ENCODE peak calls at places on chromosomes 4 and X, in nine cellular contexts. One of them, this sample, is unnamed.

GRCh38 chrX:19912-20571 is 261.1 kb upstream of the PLCXD1 start:
- DNase-seq in ovary: no peak
- DNase-seq in vagina: peak; percentile 82
- DNase-seq in transverse colon: peak; percentile 7
- DNase-seq in IMR-90: no peak
- DNase-seq in K562: peak; percentile 25
- DNase-seq in Peyer's patch: no peak
- DNase-seq in heart left ventricle: no peak
- DNase-seq in suprapubic skin: no peak
- DNase-seq in this sample: peak; percentile 28

GRCh38 chr4:1979477-1980196 is 29.1 kb downstream of the NELFA start:
- DNase-seq in ovary: no peak
- DNase-seq in vagina: peak; percentile 40
- DNase-seq in transverse colon: no peak
- DNase-seq in IMR-90: no peak
- DNase-seq in K562: no peak
- DNase-seq in Peyer's patch: no peak
- DNase-seq in heart left ventricle: no peak
- DNase-seq in suprapubic skin: peak; percentile 65
- DNase-seq in this sample: no peak

GRCh38 chrX:69424161-69424560 is 80.0 kb upstream of the NALF2 start:
- DNase-seq in ovary: no peak
- DNase-seq in vagina: no peak
- DNase-seq in transverse colon: no peak
- DNase-seq in IMR-90: peak; percentile 16
- DNase-seq in K562: peak; percentile 8
- DNase-seq in Peyer's patch: no peak
- DNase-seq in heart left ventricle: no peak
- DNase-seq in suprapubic skin: no peak
- DNase-seq in this sample: peak; percentile 5

GRCh38 chrX:12970691-12971202 is 4.2 kb upstream of the TMSB4X start:
- DNase-seq in ovary: no peak
- DNase-seq in vagina: no peak
- DNase-seq in transverse colon: no peak
- DNase-seq in IMR-90: peak; percentile 75
- DNase-seq in K562: peak; percentile 66
- DNase-seq in Peyer's patch: peak; percentile 58
- DNase-seq in heart left ventricle: no peak
- DNase-seq in suprapubic skin: no peak
- DNase-seq in this sample: peak; percentile 87

GRCh38 chrX:96182366-96182765 is 502.3 kb upstream of the DIAPH2 start:
- DNase-seq in ovary: peak; percentile 16
- DNase-seq in vagina: no peak
- DNase-seq in transverse colon: peak; percentile 24
- DNase-seq in IMR-90: peak; percentile 15
- DNase-seq in K562: peak; percentile 0
- DNase-seq in Peyer's patch: no peak
- DNase-seq in heart left ventricle: no peak
- DNase-seq in suprapubic skin: no peak
- DNase-seq in this sample: peak; percentile 40

GRCh38 chrX:65528293-65528692 is 6.3 kb downstream of the LAS1L start:
- DNase-seq in ovary: no peak
- DNase-seq in vagina: no peak
- DNase-seq in transverse colon: no peak
- DNase-seq in IMR-90: no peak
- DNase-seq in K562: no peak
- DNase-seq in Peyer's patch: no peak
- DNase-seq in heart left ventricle: no peak
- DNase-seq in suprapubic skin: no peak
- DNase-seq in this sample: no peak

GRCh38 chrX:108439961-108440696 is 491 bp downstream of the COL4A5 start:
- DNase-seq in ovary: peak; percentile 28
- DNase-seq in vagina: no peak
- DNase-seq in transverse colon: no peak
- DNase-seq in IMR-90: peak; percentile 21
- DNase-seq in K562: peak; percentile 32
- DNase-seq in Peyer's patch: no peak
- DNase-seq in heart left ventricle: peak; percentile 9
- DNase-seq in suprapubic skin: no peak
- DNase-seq in this sample: peak; percentile 12

GRCh38 chrX:71181558-71181909 is 36.9 kb downstream of the NLGN3 start:
- DNase-seq in ovary: peak; percentile 40
- DNase-seq in vagina: no peak
- DNase-seq in transverse colon: peak; percentile 34
- DNase-seq in IMR-90: no peak
- DNase-seq in K562: peak; percentile 40
- DNase-seq in Peyer's patch: peak; percentile 40
- DNase-seq in heart left ventricle: no peak
- DNase-seq in suprapubic skin: no peak
- DNase-seq in this sample: peak; percentile 83

GRCh38 chrX:10783451-10783995 is 163.1 kb upstream of the MID1 start:
- DNase-seq in ovary: no peak
- DNase-seq in vagina: no peak
- DNase-seq in transverse colon: no peak
- DNase-seq in IMR-90: no peak
- DNase-seq in K562: no peak
- DNase-seq in Peyer's patch: no peak
- DNase-seq in heart left ventricle: no peak
- DNase-seq in suprapubic skin: no peak
- DNase-seq in this sample: no peak

GRCh38 chr4:38510201-38510600 is 153.8 kb upstream of the KLF3 start:
- DNase-seq in ovary: no peak
- DNase-seq in vagina: no peak
- DNase-seq in transverse colon: no peak
- DNase-seq in IMR-90: no peak
- DNase-seq in K562: no peak
- DNase-seq in Peyer's patch: no peak
- DNase-seq in heart left ventricle: no peak
- DNase-seq in suprapubic skin: no peak
- DNase-seq in this sample: no peak

GRCh38 chrX:102155806-102156179 is at the start of gene BEX5:
- DNase-seq in ovary: peak; percentile 67
- DNase-seq in vagina: no peak
- DNase-seq in transverse colon: peak; percentile 68
- DNase-seq in IMR-90: no peak
- DNase-seq in K562: peak; percentile 52
- DNase-seq in Peyer's patch: peak; percentile 41
- DNase-seq in heart left ventricle: peak; percentile 10
- DNase-seq in suprapubic skin: no peak
- DNase-seq in this sample: no peak

GRCh38 chr4:143986173-143986572 is 33.0 kb downstream of the GYPB start:
- DNase-seq in ovary: no peak
- DNase-seq in vagina: no peak
- DNase-seq in transverse colon: no peak
- DNase-seq in IMR-90: no peak
- DNase-seq in K562: no peak
- DNase-seq in Peyer's patch: no peak
- DNase-seq in heart left ventricle: no peak
- DNase-seq in suprapubic skin: no peak
- DNase-seq in this sample: no peak

GRCh38 chr4:163702736-163703135 is 208.2 kb downstream of the TMA16 start:
- DNase-seq in ovary: no peak
- DNase-seq in vagina: no peak
- DNase-seq in transverse colon: no peak
- DNase-seq in IMR-90: peak; percentile 83
- DNase-seq in K562: no peak
- DNase-seq in Peyer's patch: no peak
- DNase-seq in heart left ventricle: no peak
- DNase-seq in suprapubic skin: no peak
- DNase-seq in this sample: no peak

GRCh38 chr4:108058685-108059440 is 69.2 kb downstream of the HADH start:
- DNase-seq in ovary: no peak
- DNase-seq in vagina: no peak
- DNase-seq in transverse colon: no peak
- DNase-seq in IMR-90: peak; percentile 70
- DNase-seq in K562: no peak
- DNase-seq in Peyer's patch: no peak
- DNase-seq in heart left ventricle: no peak
- DNase-seq in suprapubic skin: no peak
- DNase-seq in this sample: no peak

GRCh38 chrX:70901465-70901864 is 7.0 kb downstream of the TEX11 start:
- DNase-seq in ovary: no peak
- DNase-seq in vagina: no peak
- DNase-seq in transverse colon: no peak
- DNase-seq in IMR-90: no peak
- DNase-seq in K562: no peak
- DNase-seq in Peyer's patch: no peak
- DNase-seq in heart left ventricle: no peak
- DNase-seq in suprapubic skin: no peak
- DNase-seq in this sample: no peak

GRCh38 chr4:187127456-187127855 is 403.8 kb upstream of the FAT1 start:
- DNase-seq in ovary: no peak
- DNase-seq in vagina: no peak
- DNase-seq in transverse colon: no peak
- DNase-seq in IMR-90: no peak
- DNase-seq in K562: no peak
- DNase-seq in Peyer's patch: no peak
- DNase-seq in heart left ventricle: no peak
- DNase-seq in suprapubic skin: no peak
- DNase-seq in this sample: no peak

GRCh38 chr4:127249767-127250108 is 383.0 kb upstream of the INTU start:
- DNase-seq in ovary: no peak
- DNase-seq in vagina: no peak
- DNase-seq in transverse colon: no peak
- DNase-seq in IMR-90: no peak
- DNase-seq in K562: no peak
- DNase-seq in Peyer's patch: no peak
- DNase-seq in heart left ventricle: no peak
- DNase-seq in suprapubic skin: no peak
- DNase-seq in this sample: peak; percentile 9

GRCh38 chr4:6942238-6942800 is 32.7 kb downstream of the TBC1D14 start:
- DNase-seq in ovary: no peak
- DNase-seq in vagina: no peak
- DNase-seq in transverse colon: no peak
- DNase-seq in IMR-90: peak; percentile 98
- DNase-seq in K562: peak; percentile 78
- DNase-seq in Peyer's patch: peak; percentile 56
- DNase-seq in heart left ventricle: no peak
- DNase-seq in suprapubic skin: no peak
- DNase-seq in this sample: peak; percentile 94

GRCh38 chr4:39686997-39687396 is 10.9 kb upstream of the UBE2K start:
- DNase-seq in ovary: no peak
- DNase-seq in vagina: no peak
- DNase-seq in transverse colon: no peak
- DNase-seq in IMR-90: no peak
- DNase-seq in K562: no peak
- DNase-seq in Peyer's patch: no peak
- DNase-seq in heart left ventricle: no peak
- DNase-seq in suprapubic skin: no peak
- DNase-seq in this sample: peak; percentile 33

GRCh38 chrX:384861-385260 is 1.8 kb downstream of the PPP2R3B start:
- DNase-seq in ovary: no peak
- DNase-seq in vagina: no peak
- DNase-seq in transverse colon: no peak
- DNase-seq in IMR-90: no peak
- DNase-seq in K562: peak; percentile 13
- DNase-seq in Peyer's patch: no peak
- DNase-seq in heart left ventricle: no peak
- DNase-seq in suprapubic skin: no peak
- DNase-seq in this sample: no peak

DNA sequence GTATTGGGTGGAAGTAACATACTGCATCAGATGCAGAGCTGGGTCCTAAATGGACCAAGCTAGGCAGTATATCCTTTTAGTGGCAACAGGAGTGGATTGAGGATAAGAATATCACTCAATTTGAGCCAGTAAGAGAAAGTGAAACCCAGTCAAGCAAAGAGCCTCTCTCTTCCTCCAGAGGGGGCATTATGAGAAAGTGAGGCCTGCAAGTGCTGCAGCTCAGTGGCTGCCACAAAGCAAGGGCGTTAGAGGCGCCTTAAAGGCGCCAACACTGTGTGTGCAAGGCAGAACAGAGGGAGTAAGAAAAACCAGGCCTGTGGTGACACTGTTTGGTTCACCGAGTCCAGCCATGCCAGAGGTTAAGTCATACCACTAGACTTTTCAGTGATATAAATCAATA is 17.5 kb downstream of the STX18 start:
- DNase-seq in ovary: no peak
- DNase-seq in vagina: no peak
- DNase-seq in transverse colon: no peak
- DNase-seq in IMR-90: peak; percentile 11
- DNase-seq in K562: peak; percentile 19
- DNase-seq in Peyer's patch: peak; percentile 29
- DNase-seq in heart left ventricle: no peak
- DNase-seq in suprapubic skin: no peak
- DNase-seq in this sample: peak; percentile 18
- TF ChIP-seq CTCF in ovary: no peak
- TF ChIP-seq CTCF in vagina: no peak
- TF ChIP-seq CTCF in transverse colon: no peak
- TF ChIP-seq CTCF in IMR-90: no peak
- TF ChIP-seq CTCF in K562: peak; percentile 21
- TF ChIP-seq CTCF in Peyer's patch: peak; percentile 17
- TF ChIP-seq CTCF in heart left ventricle: no peak
- TF ChIP-seq CTCF in suprapubic skin: no peak
- TF ChIP-seq CTCF in this sample: no peak

GRCh38 chrX:129900054-129900453 is 5.9 kb upstream of the UTP14A start:
- DNase-seq in ovary: no peak
- DNase-seq in vagina: no peak
- DNase-seq in transverse colon: no peak
- DNase-seq in IMR-90: no peak
- DNase-seq in K562: no peak
- DNase-seq in Peyer's patch: no peak
- DNase-seq in heart left ventricle: no peak
- DNase-seq in suprapubic skin: no peak
- DNase-seq in this sample: no peak

GRCh38 chrX:129908636-129909035 is 2.7 kb downstream of the UTP14A start:
- DNase-seq in ovary: no peak
- DNase-seq in vagina: no peak
- DNase-seq in transverse colon: no peak
- DNase-seq in IMR-90: no peak
- DNase-seq in K562: no peak
- DNase-seq in Peyer's patch: no peak
- DNase-seq in heart left ventricle: no peak
- DNase-seq in suprapubic skin: no peak
- DNase-seq in this sample: no peak

GRCh38 chrX:129905787-129906580 is at the start of gene UTP14A:
- DNase-seq in ovary: peak; percentile 84
- DNase-seq in vagina: no peak
- DNase-seq in transverse colon: peak; percentile 90
- DNase-seq in IMR-90: peak; percentile 90
- DNase-seq in K562: peak; percentile 96
- DNase-seq in Peyer's patch: peak; percentile 82
- DNase-seq in heart left ventricle: peak; percentile 88
- DNase-seq in suprapubic skin: peak; percentile 87
- DNase-seq in this sample: peak; percentile 95
- TF ChIP-seq POLR2A in ovary: peak; percentile 27
- TF ChIP-seq POLR2A in vagina: no peak
- TF ChIP-seq POLR2A in transverse colon: peak; percentile 36
- TF ChIP-seq POLR2A in IMR-90: peak; percentile 60
- TF ChIP-seq POLR2A in K562: peak; percentile 92
- TF ChIP-seq POLR2A in Peyer's patch: no peak
- TF ChIP-seq POLR2A in heart left ventricle: peak; percentile 26
- TF ChIP-seq POLR2A in suprapubic skin: no peak
- TF ChIP-seq POLR2A in this sample: peak; percentile 67

GRCh38 chrX:16993791-16994318 is 47.4 kb downstream of the REPS2 start:
- DNase-seq in ovary: no peak
- DNase-seq in vagina: no peak
- DNase-seq in transverse colon: no peak
- DNase-seq in IMR-90: no peak
- DNase-seq in K562: no peak
- DNase-seq in Peyer's patch: no peak
- DNase-seq in heart left ventricle: no peak
- DNase-seq in suprapubic skin: no peak
- DNase-seq in this sample: peak; percentile 8
- TF ChIP-seq CTCF in ovary: no peak
- TF ChIP-seq CTCF in vagina: no peak
- TF ChIP-seq CTCF in transverse colon: no peak
- TF ChIP-seq CTCF in IMR-90: no peak
- TF ChIP-seq CTCF in K562: no peak
- TF ChIP-seq CTCF in Peyer's patch: no peak
- TF ChIP-seq CTCF in heart left ventricle: no peak
- TF ChIP-seq CTCF in suprapubic skin: no peak
- TF ChIP-seq CTCF in this sample: peak; percentile 30

GRCh38 chrX:154382483-154383069 is 3.5 kb downstream of the EMD start:
- DNase-seq in ovary: no peak
- DNase-seq in vagina: no peak
- DNase-seq in transverse colon: no peak
- DNase-seq in IMR-90: no peak
- DNase-seq in K562: no peak
- DNase-seq in Peyer's patch: no peak
- DNase-seq in heart left ventricle: no peak
- DNase-seq in suprapubic skin: no peak
- DNase-seq in this sample: no peak
- TF ChIP-seq POLR2A in ovary: no peak
- TF ChIP-seq POLR2A in vagina: no peak
- TF ChIP-seq POLR2A in transverse colon: no peak
- TF ChIP-seq POLR2A in IMR-90: no peak
- TF ChIP-seq POLR2A in K562: peak; percentile 53
- TF ChIP-seq POLR2A in Peyer's patch: no peak
- TF ChIP-seq POLR2A in heart left ventricle: no peak
- TF ChIP-seq POLR2A in suprapubic skin: no peak
- TF ChIP-seq POLR2A in this sample: no peak